ENCODE peak calls at places on chromosomes 6 and 20, in five cellular contexts. T is GM12864; K is stimulated activated CD4-positive, alpha-beta T cell treated with anti-CD3 and anti-CD28 coated beads, Interleukin-12 subunit alpha, Interleukin-12 subunit beta, amount 100 ng/mL, for 48 hours; B is GM04504; P is dorsolateral prefrontal cortex. E is an unnamed sample.

GRCh38 chr6:28082939-28083338 is 2.6 kb downstream of the ZNF165 start:
- DNase-seq in T (no peak), K (no peak), B (no peak), P (no peak), E (no peak)

GRCh38 chr20:24802286-24802820 is 146.7 kb upstream of the CST7 start:
- DNase-seq in T (no peak), K (no peak), B (no peak), P (no peak), E (no peak)

GRCh38 chr6:328184-328670 is 35.9 kb downstream of the DUSP22 start:
- DNase-seq in T (peak), K (no peak), B (peak), P (no peak), E (peak)

GRCh38 chr20:8535403-8536003 is 403.4 kb downstream of the PLCB1 start:
- DNase-seq in T (no peak), K (no peak), B (no peak), P (no peak), E (no peak)

GRCh38 chr20:53699085-53699717 is 105.6 kb upstream of the ZNF217 start:
- DNase-seq in T (no peak), K (no peak), B (no peak), P (no peak), E (no peak)

GRCh38 chr6:5878792-5879191 is 127.9 kb downstream of the NRN1 start:
- DNase-seq in T (no peak), K (no peak), B (no peak), P (no peak), E (no peak)

GRCh38 chr20:51985013-51985415 is 182.7 kb upstream of the SALL4 start:
- DNase-seq in T (no peak), K (no peak), B (peak), P (no peak), E (no peak)

GRCh38 chr6:75296811-75297779 is 12.5 kb upstream of the TMEM30A start:
- DNase-seq in T (no peak), K (no peak), B (peak), P (no peak), E (no peak)

GRCh38 chr6:119297049-119297448 is 52.5 kb downstream of the MAN1A1 start:
- DNase-seq in T (no peak), K (no peak), B (no peak), P (no peak), E (no peak)

GRCh38 chr6:27177454-27178000 is 70.0 kb upstream of the PRSS16 start:
- DNase-seq in T (no peak), K (peak), B (peak), P (peak), E (peak)

GRCh38 chr6:37698264-37699137 is 818 bp upstream of the MDGA1 start:
- DNase-seq in T (no peak), K (peak), B (no peak), P (no peak), E (no peak)

GRCh38 chr6:144955853-144956252 is 670.7 kb downstream of the UTRN start:
- DNase-seq in T (no peak), K (no peak), B (no peak), P (no peak), E (no peak)

GRCh38 chr6:128179890-128180440 is 279.1 kb upstream of the THEMIS start:
- DNase-seq in T (no peak), K (no peak), B (no peak), P (no peak), E (no peak)

GRCh38 chr6:105545206-105545920 is 142.5 kb upstream of the PREP start:
- DNase-seq in T (no peak), K (no peak), B (peak), P (no peak), E (no peak)

GRCh38 chr6:115681978-115682775 is 378.5 kb downstream of the FRK start:
- DNase-seq in T (no peak), K (no peak), B (no peak), P (no peak), E (no peak)

GRCh38 chr6:25056130-25056529 is 120.4 kb upstream of the RIPOR2 start:
- DNase-seq in T (no peak), K (no peak), B (no peak), P (no peak), E (no peak)

GRCh38 chr6:158769696-158770446 is 49.3 kb downstream of the EZR start:
- DNase-seq in T (no peak), K (no peak), B (no peak), P (no peak), E (no peak)

GRCh38 chr20:592506-592905 is 17.6 kb downstream of the TCF15 start:
- DNase-seq in T (no peak), K (no peak), B (no peak), P (no peak), E (no peak)

GRCh38 chr20:24909086-24909780 is 39.8 kb upstream of the CST7 start:
- DNase-seq in T (no peak), K (no peak), B (no peak), P (no peak), E (no peak)

GRCh38 chr20:5511930-5512329 is 195.2 kb upstream of the PROKR2 start:
- DNase-seq in T (no peak), K (no peak), B (no peak), P (no peak), E (no peak)

GRCh38 chr6:139017227-139017626 is 11.3 kb upstream of the ABRACL start:
- DNase-seq in T (no peak), K (no peak), B (no peak), P (no peak), E (no peak)

GRCh38 chr6:105591053-105591452 is 188.2 kb upstream of the PREP start:
- DNase-seq in T (peak), K (no peak), B (no peak), P (no peak), E (no peak)

GRCh38 chr6:25014806-25015560 is 79.2 kb upstream of the RIPOR2 start:
- DNase-seq in T (no peak), K (no peak), B (peak), P (no peak), E (no peak)

GRCh38 chr20:3720068-3720467 is 7.7 kb upstream of the SIGLEC1 start:
- DNase-seq in T (no peak), K (no peak), B (no peak), P (no peak), E (no peak)

GRCh38 chr6:4346659-4347333 is 211.4 kb upstream of the ECI2 start:
- DNase-seq in T (no peak), K (no peak), B (no peak), P (no peak), E (no peak)

GRCh38 chr6:112372213-112372806 is 25.2 kb downstream of the RFPL4B start:
- DNase-seq in T (no peak), K (no peak), B (no peak), P (no peak), E (no peak)

GRCh38 chr20:46484954-46485353 is 28.4 kb downstream of the ZNF334 start:
- DNase-seq in T (no peak), K (no peak), B (no peak), P (no peak), E (no peak)

GRCh38 chr20:62631336-62632317 is 10.7 kb upstream of the SLCO4A1 start:
- DNase-seq in T (no peak), K (no peak), B (no peak), P (no peak), E (no peak)